ENCODE peak calls at places on chromosome 11, in eight cellular contexts. One of them, this sample, is unnamed.

GRCh38 chr11:1201395-1202153 is 21.3 kb upstream of the MUC5B start:
- DNase-seq in omental fat pad: no peak
- DNase-seq in effector CD4-positive, alpha-beta T cell: no peak
- DNase-seq in left colon: no peak
- DNase-seq in epithelial cell of esophagus: no peak
- DNase-seq in activated CD8-positive, alpha-beta memory T cell treated with anti-CD3 and anti-CD28 coated beads, Interleukin-2, amount 10 ng/mL, durations not matched to agents 7 days and 5 days: no peak
- DNase-seq in NCI-H460: no peak
- DNase-seq in HFFc6: no peak
- DNase-seq in this sample: no peak

GRCh38 chr11:69212121-69213110 is 56.7 kb downstream of the SMIM38 start:
- DNase-seq in omental fat pad: no peak
- DNase-seq in effector CD4-positive, alpha-beta T cell: no peak
- DNase-seq in left colon: no peak
- DNase-seq in epithelial cell of esophagus: no peak
- DNase-seq in activated CD8-positive, alpha-beta memory T cell treated with anti-CD3 and anti-CD28 coated beads, Interleukin-2, amount 10 ng/mL, durations not matched to agents 7 days and 5 days: peak
- DNase-seq in NCI-H460: no peak
- DNase-seq in HFFc6: no peak
- DNase-seq in this sample: no peak

GRCh38 chr11:45754261-45754709 is 50.7 kb upstream of the SLC35C1 start:
- DNase-seq in omental fat pad: no peak
- DNase-seq in effector CD4-positive, alpha-beta T cell: no peak
- DNase-seq in left colon: no peak
- DNase-seq in epithelial cell of esophagus: no peak
- DNase-seq in activated CD8-positive, alpha-beta memory T cell treated with anti-CD3 and anti-CD28 coated beads, Interleukin-2, amount 10 ng/mL, durations not matched to agents 7 days and 5 days: no peak
- DNase-seq in NCI-H460: no peak
- DNase-seq in HFFc6: no peak
- DNase-seq in this sample: no peak

GRCh38 chr11:75766449-75767227 is 1.9 kb upstream of the DGAT2 start:
- DNase-seq in omental fat pad: no peak
- DNase-seq in effector CD4-positive, alpha-beta T cell: no peak
- DNase-seq in left colon: no peak
- DNase-seq in epithelial cell of esophagus: no peak
- DNase-seq in activated CD8-positive, alpha-beta memory T cell treated with anti-CD3 and anti-CD28 coated beads, Interleukin-2, amount 10 ng/mL, durations not matched to agents 7 days and 5 days: no peak
- DNase-seq in NCI-H460: no peak
- DNase-seq in HFFc6: no peak
- DNase-seq in this sample: no peak

GRCh38 chr11:9038537-9038936 is 34.7 kb upstream of the NRIP3 start:
- DNase-seq in omental fat pad: no peak
- DNase-seq in effector CD4-positive, alpha-beta T cell: no peak
- DNase-seq in left colon: no peak
- DNase-seq in epithelial cell of esophagus: no peak
- DNase-seq in activated CD8-positive, alpha-beta memory T cell treated with anti-CD3 and anti-CD28 coated beads, Interleukin-2, amount 10 ng/mL, durations not matched to agents 7 days and 5 days: no peak
- DNase-seq in NCI-H460: no peak
- DNase-seq in HFFc6: no peak
- DNase-seq in this sample: no peak

GRCh38 chr11:116481126-116481644 is 291.6 kb downstream of the BUD13 start:
- DNase-seq in omental fat pad: no peak
- DNase-seq in effector CD4-positive, alpha-beta T cell: no peak
- DNase-seq in left colon: no peak
- DNase-seq in epithelial cell of esophagus: no peak
- DNase-seq in activated CD8-positive, alpha-beta memory T cell treated with anti-CD3 and anti-CD28 coated beads, Interleukin-2, amount 10 ng/mL, durations not matched to agents 7 days and 5 days: no peak
- DNase-seq in NCI-H460: no peak
- DNase-seq in HFFc6: no peak
- DNase-seq in this sample: no peak

GRCh38 chr11:118608268-118609214 is 1.1 kb downstream of the PHLDB1 start:
- DNase-seq in omental fat pad: no peak
- DNase-seq in effector CD4-positive, alpha-beta T cell: peak
- DNase-seq in left colon: peak
- DNase-seq in epithelial cell of esophagus: peak
- DNase-seq in activated CD8-positive, alpha-beta memory T cell treated with anti-CD3 and anti-CD28 coated beads, Interleukin-2, amount 10 ng/mL, durations not matched to agents 7 days and 5 days: peak
- DNase-seq in NCI-H460: no peak
- DNase-seq in HFFc6: peak
- DNase-seq in this sample: no peak

GRCh38 chr11:31361743-31362142 is 7.8 kb downstream of the DCDC1 start:
- DNase-seq in omental fat pad: no peak
- DNase-seq in effector CD4-positive, alpha-beta T cell: no peak
- DNase-seq in left colon: no peak
- DNase-seq in epithelial cell of esophagus: no peak
- DNase-seq in activated CD8-positive, alpha-beta memory T cell treated with anti-CD3 and anti-CD28 coated beads, Interleukin-2, amount 10 ng/mL, durations not matched to agents 7 days and 5 days: no peak
- DNase-seq in NCI-H460: no peak
- DNase-seq in HFFc6: no peak
- DNase-seq in this sample: no peak

GRCh38 chr11:235180-235997 is 753 bp downstream of the SIRT3 start:
- DNase-seq in omental fat pad: no peak
- DNase-seq in effector CD4-positive, alpha-beta T cell: no peak
- DNase-seq in left colon: no peak
- DNase-seq in epithelial cell of esophagus: peak
- DNase-seq in activated CD8-positive, alpha-beta memory T cell treated with anti-CD3 and anti-CD28 coated beads, Interleukin-2, amount 10 ng/mL, durations not matched to agents 7 days and 5 days: peak
- DNase-seq in NCI-H460: no peak
- DNase-seq in HFFc6: no peak
- DNase-seq in this sample: no peak

GRCh38 chr11:541433-541885 is 4.1 kb downstream of the LRRC56 start:
- DNase-seq in omental fat pad: no peak
- DNase-seq in effector CD4-positive, alpha-beta T cell: no peak
- DNase-seq in left colon: peak
- DNase-seq in epithelial cell of esophagus: no peak
- DNase-seq in activated CD8-positive, alpha-beta memory T cell treated with anti-CD3 and anti-CD28 coated beads, Interleukin-2, amount 10 ng/mL, durations not matched to agents 7 days and 5 days: no peak
- DNase-seq in NCI-H460: no peak
- DNase-seq in HFFc6: no peak
- DNase-seq in this sample: no peak

GRCh38 chr11:111441443-111441842 is 62.4 kb upstream of the POU2AF1 start:
- DNase-seq in omental fat pad: no peak
- DNase-seq in effector CD4-positive, alpha-beta T cell: no peak
- DNase-seq in left colon: no peak
- DNase-seq in epithelial cell of esophagus: peak
- DNase-seq in activated CD8-positive, alpha-beta memory T cell treated with anti-CD3 and anti-CD28 coated beads, Interleukin-2, amount 10 ng/mL, durations not matched to agents 7 days and 5 days: no peak
- DNase-seq in NCI-H460: no peak
- DNase-seq in HFFc6: peak
- DNase-seq in this sample: no peak

GRCh38 chr11:19073454-19074415 is 13.2 kb upstream of the MRGPRX2 start:
- DNase-seq in omental fat pad: no peak
- DNase-seq in effector CD4-positive, alpha-beta T cell: no peak
- DNase-seq in left colon: no peak
- DNase-seq in epithelial cell of esophagus: no peak
- DNase-seq in activated CD8-positive, alpha-beta memory T cell treated with anti-CD3 and anti-CD28 coated beads, Interleukin-2, amount 10 ng/mL, durations not matched to agents 7 days and 5 days: no peak
- DNase-seq in NCI-H460: no peak
- DNase-seq in HFFc6: no peak
- DNase-seq in this sample: no peak

GRCh38 chr11:75653532-75653931 is 15.3 kb downstream of the MAP6 start:
- DNase-seq in omental fat pad: no peak
- DNase-seq in effector CD4-positive, alpha-beta T cell: no peak
- DNase-seq in left colon: no peak
- DNase-seq in epithelial cell of esophagus: no peak
- DNase-seq in activated CD8-positive, alpha-beta memory T cell treated with anti-CD3 and anti-CD28 coated beads, Interleukin-2, amount 10 ng/mL, durations not matched to agents 7 days and 5 days: no peak
- DNase-seq in NCI-H460: no peak
- DNase-seq in HFFc6: no peak
- DNase-seq in this sample: no peak

GRCh38 chr11:106101797-106102196 is 24.3 kb downstream of the AASDHPPT start:
- DNase-seq in omental fat pad: no peak
- DNase-seq in effector CD4-positive, alpha-beta T cell: no peak
- DNase-seq in left colon: no peak
- DNase-seq in epithelial cell of esophagus: peak
- DNase-seq in activated CD8-positive, alpha-beta memory T cell treated with anti-CD3 and anti-CD28 coated beads, Interleukin-2, amount 10 ng/mL, durations not matched to agents 7 days and 5 days: no peak
- DNase-seq in NCI-H460: no peak
- DNase-seq in HFFc6: peak
- DNase-seq in this sample: no peak

GRCh38 chr11:82557274-82557673 is 176.4 kb downstream of the FAM181B start:
- DNase-seq in omental fat pad: no peak
- DNase-seq in effector CD4-positive, alpha-beta T cell: no peak
- DNase-seq in left colon: peak
- DNase-seq in epithelial cell of esophagus: no peak
- DNase-seq in activated CD8-positive, alpha-beta memory T cell treated with anti-CD3 and anti-CD28 coated beads, Interleukin-2, amount 10 ng/mL, durations not matched to agents 7 days and 5 days: no peak
- DNase-seq in NCI-H460: no peak
- DNase-seq in HFFc6: no peak
- DNase-seq in this sample: no peak

GRCh38 chr11:75302346-75302745 is 49.1 kb downstream of the ARRB1 start:
- DNase-seq in omental fat pad: no peak
- DNase-seq in effector CD4-positive, alpha-beta T cell: no peak
- DNase-seq in left colon: no peak
- DNase-seq in epithelial cell of esophagus: no peak
- DNase-seq in activated CD8-positive, alpha-beta memory T cell treated with anti-CD3 and anti-CD28 coated beads, Interleukin-2, amount 10 ng/mL, durations not matched to agents 7 days and 5 days: no peak
- DNase-seq in NCI-H460: no peak
- DNase-seq in HFFc6: no peak
- DNase-seq in this sample: no peak

GRCh38 chr11:133082851-133083488 is 449.3 kb downstream of the OPCML start:
- DNase-seq in omental fat pad: no peak
- DNase-seq in effector CD4-positive, alpha-beta T cell: no peak
- DNase-seq in left colon: peak
- DNase-seq in epithelial cell of esophagus: peak
- DNase-seq in activated CD8-positive, alpha-beta memory T cell treated with anti-CD3 and anti-CD28 coated beads, Interleukin-2, amount 10 ng/mL, durations not matched to agents 7 days and 5 days: peak
- DNase-seq in NCI-H460: peak
- DNase-seq in HFFc6: peak
- DNase-seq in this sample: no peak

GRCh38 chr11:10751581-10751940 is 515 bp downstream of the CTR9 start:
- DNase-seq in omental fat pad: no peak
- DNase-seq in effector CD4-positive, alpha-beta T cell: no peak
- DNase-seq in left colon: no peak
- DNase-seq in epithelial cell of esophagus: no peak
- DNase-seq in activated CD8-positive, alpha-beta memory T cell treated with anti-CD3 and anti-CD28 coated beads, Interleukin-2, amount 10 ng/mL, durations not matched to agents 7 days and 5 days: no peak
- DNase-seq in NCI-H460: no peak
- DNase-seq in HFFc6: no peak
- DNase-seq in this sample: no peak

GRCh38 chr11:7572001-7572712 is 58.4 kb downstream of the PPFIBP2 start:
- DNase-seq in omental fat pad: no peak
- DNase-seq in effector CD4-positive, alpha-beta T cell: no peak
- DNase-seq in left colon: peak
- DNase-seq in epithelial cell of esophagus: no peak
- DNase-seq in activated CD8-positive, alpha-beta memory T cell treated with anti-CD3 and anti-CD28 coated beads, Interleukin-2, amount 10 ng/mL, durations not matched to agents 7 days and 5 days: no peak
- DNase-seq in NCI-H460: no peak
- DNase-seq in HFFc6: no peak
- DNase-seq in this sample: no peak

GRCh38 chr11:134742228-134742612 is 330.2 kb upstream of the B3GAT1 start:
- DNase-seq in omental fat pad: no peak
- DNase-seq in effector CD4-positive, alpha-beta T cell: no peak
- DNase-seq in left colon: no peak
- DNase-seq in epithelial cell of esophagus: no peak
- DNase-seq in activated CD8-positive, alpha-beta memory T cell treated with anti-CD3 and anti-CD28 coated beads, Interleukin-2, amount 10 ng/mL, durations not matched to agents 7 days and 5 days: peak
- DNase-seq in NCI-H460: no peak
- DNase-seq in HFFc6: no peak
- DNase-seq in this sample: no peak

GRCh38 chr11:42974510-42974909 is 337.3 kb upstream of the API5 start:
- DNase-seq in omental fat pad: no peak
- DNase-seq in effector CD4-positive, alpha-beta T cell: no peak
- DNase-seq in left colon: no peak
- DNase-seq in epithelial cell of esophagus: no peak
- DNase-seq in activated CD8-positive, alpha-beta memory T cell treated with anti-CD3 and anti-CD28 coated beads, Interleukin-2, amount 10 ng/mL, durations not matched to agents 7 days and 5 days: no peak
- DNase-seq in NCI-H460: no peak
- DNase-seq in HFFc6: no peak
- DNase-seq in this sample: no peak

GRCh38 chr11:131867457-131868257 is 497.2 kb downstream of the NTM start:
- DNase-seq in omental fat pad: peak
- DNase-seq in effector CD4-positive, alpha-beta T cell: no peak
- DNase-seq in left colon: peak
- DNase-seq in epithelial cell of esophagus: peak
- DNase-seq in activated CD8-positive, alpha-beta memory T cell treated with anti-CD3 and anti-CD28 coated beads, Interleukin-2, amount 10 ng/mL, durations not matched to agents 7 days and 5 days: no peak
- DNase-seq in NCI-H460: peak
- DNase-seq in HFFc6: peak
- DNase-seq in this sample: no peak